ENCODE peak calls at places on chromosomes 3 and 15, in five cellular contexts. One of them, this sample, is unnamed. For H4K20me1, the result is how much of the 10 kb centered on the place peaks cover.

GRCh38 chr3:176663819-176664218 is 533.5 kb downstream of the TBL1XR1 start:
- DNase-seq in PC-3: peak
- DNase-seq in HCT116: peak
- DNase-seq in GM23248: peak
- DNase-seq in fibroblast of lung: peak
- DNase-seq in this sample: no peak

GRCh38 chr3:183515968-183516851 is 39.3 kb downstream of the KLHL6 start:
- DNase-seq in PC-3: no peak
- DNase-seq in HCT116: no peak
- DNase-seq in GM23248: no peak
- DNase-seq in fibroblast of lung: no peak
- DNase-seq in this sample: no peak

GRCh38 chr3:140186421-140186920 is 251.5 kb downstream of the CLSTN2 start:
- DNase-seq in PC-3: no peak
- DNase-seq in HCT116: no peak
- DNase-seq in GM23248: peak
- DNase-seq in fibroblast of lung: peak
- DNase-seq in this sample: no peak

GRCh38 chr3:46845860-46846623 is 17.2 kb downstream of the MYL3 start:
- DNase-seq in PC-3: peak
- DNase-seq in HCT116: no peak
- DNase-seq in GM23248: peak
- DNase-seq in fibroblast of lung: peak
- DNase-seq in this sample: peak

GRCh38 chr3:175526609-175527280 is 667.6 kb downstream of the NAALADL2 start:
- DNase-seq in PC-3: no peak
- DNase-seq in HCT116: no peak
- DNase-seq in GM23248: no peak
- DNase-seq in fibroblast of lung: peak
- DNase-seq in this sample: no peak

GRCh38 chr3:171465768-171466167 is 5.6 kb upstream of the TNIK start:
- DNase-seq in PC-3: no peak
- DNase-seq in HCT116: no peak
- DNase-seq in GM23248: no peak
- DNase-seq in fibroblast of lung: no peak
- DNase-seq in this sample: no peak

GRCh38 chr3:66195347-66195783 is 25.4 kb upstream of the SLC25A26 start:
- DNase-seq in PC-3: peak
- DNase-seq in HCT116: peak
- DNase-seq in GM23248: peak
- DNase-seq in fibroblast of lung: peak
- DNase-seq in this sample: peak

GRCh38 chr3:157110761-157111238 is 49.1 kb downstream of the CCNL1 start:
- DNase-seq in PC-3: no peak
- DNase-seq in HCT116: no peak
- DNase-seq in GM23248: no peak
- DNase-seq in fibroblast of lung: no peak
- DNase-seq in this sample: no peak

GRCh38 chr15:40125950-40126349 is 17.3 kb upstream of the BMF start:
- DNase-seq in PC-3: no peak
- DNase-seq in HCT116: no peak
- DNase-seq in GM23248: no peak
- DNase-seq in fibroblast of lung: no peak
- DNase-seq in this sample: no peak

GRCh38 chr15:49844390-49844789 is 223.5 kb downstream of the DTWD1 start:
- DNase-seq in PC-3: no peak
- DNase-seq in HCT116: no peak
- DNase-seq in GM23248: no peak
- DNase-seq in fibroblast of lung: no peak
- DNase-seq in this sample: no peak

GRCh38 chr3:105137911-105138310 is 228.8 kb upstream of the ALCAM start:
- DNase-seq in PC-3: no peak
- DNase-seq in HCT116: no peak
- DNase-seq in GM23248: no peak
- DNase-seq in fibroblast of lung: peak
- DNase-seq in this sample: no peak

GRCh38 chr3:33803894-33804526 is 5.6 kb downstream of the PDCD6IP start:
- DNase-seq in PC-3: peak
- DNase-seq in HCT116: no peak
- DNase-seq in GM23248: no peak
- DNase-seq in fibroblast of lung: no peak
- DNase-seq in this sample: no peak

GRCh38 chr3:33803252-33803651 is 4.8 kb downstream of the PDCD6IP start:
- DNase-seq in PC-3: no peak
- DNase-seq in HCT116: no peak
- DNase-seq in GM23248: no peak
- DNase-seq in fibroblast of lung: no peak
- DNase-seq in this sample: no peak

GRCh38 chr3:33807190-33807589 is 8.8 kb downstream of the PDCD6IP start:
- DNase-seq in PC-3: no peak
- DNase-seq in HCT116: no peak
- DNase-seq in GM23248: no peak
- DNase-seq in fibroblast of lung: no peak
- DNase-seq in this sample: no peak

GRCh38 chr3:33810545-33810944 is 12.1 kb downstream of the PDCD6IP start:
- DNase-seq in PC-3: no peak
- DNase-seq in HCT116: no peak
- DNase-seq in GM23248: no peak
- DNase-seq in fibroblast of lung: no peak
- DNase-seq in this sample: no peak

DNA sequence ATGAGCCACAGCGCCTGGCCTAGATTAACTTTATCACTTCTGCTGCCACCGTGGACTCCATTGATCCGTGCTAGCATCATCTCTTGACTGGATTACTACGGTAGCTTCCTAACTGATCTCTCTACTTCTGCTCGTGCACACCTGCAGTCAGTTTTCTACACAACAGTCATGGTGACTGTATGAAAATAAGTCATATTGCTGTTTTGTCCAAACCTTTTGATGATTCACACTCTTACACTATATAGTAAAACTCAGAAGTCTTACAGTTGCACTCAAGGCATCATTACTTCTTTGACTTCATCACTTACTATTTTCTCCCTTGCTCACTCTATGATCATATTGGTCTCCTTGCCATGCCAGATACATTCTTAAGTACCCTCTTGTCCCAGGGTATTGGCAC is 10.1 kb downstream of the PDCD6IP start:
- DNase-seq in PC-3: peak
- DNase-seq in HCT116: no peak
- DNase-seq in GM23248: peak
- DNase-seq in fibroblast of lung: no peak
- DNase-seq in this sample: no peak
- H4K20me1 ChIP-seq in PC-3: under half
- H4K20me1 ChIP-seq in HCT116: under half
- H4K20me1 ChIP-seq in GM23248: under half
- H4K20me1 ChIP-seq in fibroblast of lung: under half
- H4K20me1 ChIP-seq in this sample: half or more

DNA sequence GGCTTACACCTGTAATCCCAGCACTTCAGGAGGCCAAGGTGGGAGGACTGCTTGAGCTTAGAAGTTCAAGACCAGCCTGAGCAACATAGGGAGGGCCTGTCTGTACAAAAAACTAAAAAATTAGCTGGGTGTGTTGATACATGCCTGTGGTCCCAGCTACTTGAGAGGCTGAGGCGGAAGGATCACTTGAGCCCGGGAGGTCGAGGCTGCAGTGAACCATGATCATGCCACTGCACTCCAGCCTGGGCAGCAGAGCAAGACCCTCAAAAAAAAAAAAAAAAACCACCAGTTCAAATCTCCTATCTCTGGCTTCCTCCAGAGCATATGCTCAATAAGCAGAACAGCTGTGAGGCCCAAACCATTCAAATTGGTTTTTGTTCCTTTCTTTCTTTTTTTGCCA is 53.4 kb downstream of the ZNF609 start:
- DNase-seq in PC-3: no peak
- DNase-seq in HCT116: no peak
- DNase-seq in GM23248: no peak
- DNase-seq in fibroblast of lung: no peak
- DNase-seq in this sample: no peak
- H4K20me1 ChIP-seq in PC-3: under half
- H4K20me1 ChIP-seq in HCT116: under half
- H4K20me1 ChIP-seq in GM23248: under half
- H4K20me1 ChIP-seq in fibroblast of lung: under half
- H4K20me1 ChIP-seq in this sample: under half

GRCh38 chr15:56199038-56199437 is 44.6 kb downstream of the RFX7 start:
- DNase-seq in PC-3: peak
- DNase-seq in HCT116: no peak
- DNase-seq in GM23248: no peak
- DNase-seq in fibroblast of lung: no peak
- DNase-seq in this sample: no peak
- H4K20me1 ChIP-seq in PC-3: under half
- H4K20me1 ChIP-seq in HCT116: under half
- H4K20me1 ChIP-seq in GM23248: under half
- H4K20me1 ChIP-seq in fibroblast of lung: under half
- H4K20me1 ChIP-seq in this sample: under half

GRCh38 chr3:4825572-4826236 is 153.5 kb upstream of the BHLHE40 start:
- DNase-seq in PC-3: no peak
- DNase-seq in HCT116: no peak
- DNase-seq in GM23248: no peak
- DNase-seq in fibroblast of lung: no peak
- DNase-seq in this sample: peak

GRCh38 chr3:4823986-4824947 is 155.0 kb upstream of the BHLHE40 start:
- DNase-seq in PC-3: no peak
- DNase-seq in HCT116: no peak
- DNase-seq in GM23248: no peak
- DNase-seq in fibroblast of lung: no peak
- DNase-seq in this sample: no peak

GRCh38 chr3:4826237-4827100 is 152.8 kb upstream of the BHLHE40 start:
- DNase-seq in PC-3: no peak
- DNase-seq in HCT116: no peak
- DNase-seq in GM23248: peak
- DNase-seq in fibroblast of lung: peak
- DNase-seq in this sample: peak

GRCh38 chr3:4823385-4823784 is 155.9 kb upstream of the BHLHE40 start:
- DNase-seq in PC-3: no peak
- DNase-seq in HCT116: no peak
- DNase-seq in GM23248: no peak
- DNase-seq in fibroblast of lung: no peak
- DNase-seq in this sample: no peak

GRCh38 chr3:4824948-4825325 is 154.3 kb upstream of the BHLHE40 start:
- DNase-seq in PC-3: peak
- DNase-seq in HCT116: peak
- DNase-seq in GM23248: peak
- DNase-seq in fibroblast of lung: peak
- DNase-seq in this sample: peak
- H4K20me1 ChIP-seq in PC-3: under half
- H4K20me1 ChIP-seq in HCT116: under half
- H4K20me1 ChIP-seq in GM23248: under half
- H4K20me1 ChIP-seq in fibroblast of lung: under half
- H4K20me1 ChIP-seq in this sample: under half

DNA sequence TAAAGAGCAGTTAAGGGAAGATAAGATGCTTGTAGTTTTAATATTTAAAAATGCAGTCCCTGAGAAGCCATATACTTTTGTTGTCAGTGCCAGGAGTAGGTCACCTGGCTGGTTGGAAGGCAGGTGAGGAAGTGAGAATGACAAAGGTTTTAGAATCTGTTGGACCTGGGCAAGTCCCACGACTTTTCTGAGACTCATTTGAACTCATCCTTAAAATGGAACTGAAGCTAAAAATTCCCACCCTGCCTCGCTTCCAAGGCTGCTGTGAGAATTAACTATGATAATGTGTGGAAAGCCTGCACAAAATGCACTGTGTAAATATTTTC is 77.1 kb downstream of the IQSEC1 start:
- DNase-seq in PC-3: no peak
- DNase-seq in HCT116: no peak
- DNase-seq in GM23248: no peak
- DNase-seq in fibroblast of lung: no peak
- DNase-seq in this sample: no peak
- H4K20me1 ChIP-seq in PC-3: under half
- H4K20me1 ChIP-seq in HCT116: under half
- H4K20me1 ChIP-seq in GM23248: under half
- H4K20me1 ChIP-seq in fibroblast of lung: under half
- H4K20me1 ChIP-seq in this sample: under half

DNA sequence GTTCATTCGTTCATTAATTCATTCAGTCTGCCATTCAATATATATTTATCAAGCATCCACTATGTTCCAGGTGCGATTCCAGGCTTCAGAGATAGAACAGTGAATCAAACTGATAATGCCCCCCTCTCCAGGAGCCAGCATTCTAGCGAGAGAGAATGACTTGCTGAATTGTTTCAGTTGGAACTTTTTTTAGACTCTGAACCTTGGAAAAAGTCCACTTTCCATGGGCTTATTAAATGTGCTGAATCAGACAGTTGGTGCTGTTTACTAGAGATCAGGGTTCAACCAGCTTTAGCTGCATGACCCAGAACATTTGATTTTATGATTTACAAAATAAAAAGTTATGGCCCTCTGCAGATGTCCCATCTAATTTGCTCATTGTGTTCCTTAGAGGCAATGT is 213.2 kb downstream of the THSD4 start:
- DNase-seq in PC-3: no peak
- DNase-seq in HCT116: no peak
- DNase-seq in GM23248: no peak
- DNase-seq in fibroblast of lung: no peak
- DNase-seq in this sample: no peak
- H4K20me1 ChIP-seq in PC-3: under half
- H4K20me1 ChIP-seq in HCT116: under half
- H4K20me1 ChIP-seq in GM23248: under half
- H4K20me1 ChIP-seq in fibroblast of lung: under half
- H4K20me1 ChIP-seq in this sample: under half

This sample was measured in osteoblast.